ENCODE peak calls at places on chromosome 7, in four cellular contexts. M is ovary, W is PC-9, H is transverse colon. Z is an unnamed sample. For H3K4me1, the result is how much of the 10 kb centered on the place peaks cover.

GRCh38 chr7:146115665-146116451 is 743 bp upstream of the CNTNAP2 start:
- DNase-seq in M (peak), W (no peak), H (peak), Z (peak)

GRCh38 chr7:121909721-121910359 is 36.9 kb downstream of the PTPRZ1 start:
- DNase-seq in M (no peak), W (no peak), H (no peak), Z (no peak)

GRCh38 chr7:47587389-47587788 is 5.5 kb upstream of the TNS3 start:
- DNase-seq in M (no peak), W (peak), H (peak), Z (peak)

GRCh38 chr7:44637788-44638594 is 31.6 kb downstream of the OGDH start:
- DNase-seq in M (no peak), W (peak), H (peak), Z (no peak)

GRCh38 chr7:36591643-36592042 is 132.7 kb downstream of the AOAH start:
- DNase-seq in M (no peak), W (no peak), H (no peak), Z (no peak)

GRCh38 chr7:106765727-106766355 is 99.2 kb upstream of the PIK3CG start:
- DNase-seq in M (no peak), W (no peak), H (no peak), Z (no peak)

GRCh38 chr7:20284398-20285143 is 46.1 kb upstream of the ITGB8 start:
- DNase-seq in M (no peak), W (no peak), H (no peak), Z (no peak)

GRCh38 chr7:14375998-14376397 is 386.5 kb upstream of the ETV1 start:
- DNase-seq in M (no peak), W (no peak), H (no peak), Z (no peak)

GRCh38 chr7:45162311-45162845 is 4.8 kb downstream of the RAMP3 start:
- DNase-seq in M (no peak), W (no peak), H (no peak), Z (no peak)

GRCh38 chr7:23529262-23529859 is 2.4 kb downstream of the TRA2A start:
- DNase-seq in M (no peak), W (no peak), H (no peak), Z (no peak)

GRCh38 chr7:155879592-155879991 is 67.3 kb upstream of the SHH start:
- DNase-seq in M (no peak), W (no peak), H (no peak), Z (no peak)

GRCh38 chr7:117827861-117828260 is 45.4 kb downstream of the CTTNBP2 start:
- DNase-seq in M (no peak), W (peak), H (no peak), Z (no peak)

GRCh38 chr7:48154792-48155413 is 16.4 kb upstream of the ABCA13 start:
- DNase-seq in M (no peak), W (peak), H (peak), Z (no peak)

GRCh38 chr7:81180573-81180972 is 261.7 kb upstream of the SEMA3C start:
- DNase-seq in M (no peak), W (no peak), H (no peak), Z (no peak)

GRCh38 chr7:36276428-36277246 is 113.0 kb upstream of the ANLN start:
- DNase-seq in M (no peak), W (peak), H (no peak), Z (no peak)

GRCh38 chr7:82194011-82194410 is 249.6 kb downstream of the CACNA2D1 start:
- DNase-seq in M (no peak), W (no peak), H (no peak), Z (no peak)

GRCh38 chr7:156994417-156994816 is 16.0 kb downstream of the MNX1 start:
- DNase-seq in M (no peak), W (no peak), H (no peak), Z (no peak)

GRCh38 chr7:4216016-4216415 is 466.1 kb upstream of the FOXK1 start:
- DNase-seq in M (no peak), W (no peak), H (no peak), Z (no peak)

GRCh38 chr7:86920154-86920553 is 139.3 kb downstream of the ELAPOR2 start:
- DNase-seq in M (no peak), W (no peak), H (no peak), Z (no peak)

GRCh38 chr7:144436500-144436899 is 33.0 kb upstream of the NOBOX start:
- DNase-seq in M (no peak), W (no peak), H (no peak), Z (no peak)

DNA sequence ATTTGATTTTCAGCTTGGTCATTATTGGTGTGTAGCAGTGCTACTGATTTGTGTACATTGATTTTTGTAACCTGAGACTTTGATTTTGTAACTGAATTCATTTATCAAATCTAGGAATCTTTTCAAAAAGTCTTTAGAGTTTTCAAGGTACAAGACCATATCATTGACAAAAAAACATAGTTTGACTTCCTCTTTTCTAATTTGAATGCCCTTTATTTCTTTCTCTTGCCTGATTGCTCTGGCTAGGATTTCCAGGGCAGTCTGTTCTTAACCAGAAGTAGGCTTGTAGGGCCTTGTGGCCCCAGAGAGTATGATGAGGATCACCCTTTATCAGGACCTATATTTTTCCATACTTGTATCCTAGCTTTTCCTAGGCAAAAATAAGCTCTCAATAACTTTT is 234.5 kb upstream of the FZD1 start:
- DNase-seq in M (no peak), W (no peak), H (no peak), Z (no peak)
- H3K4me1 ChIP-seq in M (under half), W (under half), H (under half), Z (under half)

GRCh38 chr7:967361-968082 is 7.8 kb downstream of the COX19 start:
- DNase-seq in M (no peak), W (no peak), H (no peak), Z (no peak)
- H3K4me1 ChIP-seq in M (under half), W (under half), H (under half), Z (under half)

DNA sequence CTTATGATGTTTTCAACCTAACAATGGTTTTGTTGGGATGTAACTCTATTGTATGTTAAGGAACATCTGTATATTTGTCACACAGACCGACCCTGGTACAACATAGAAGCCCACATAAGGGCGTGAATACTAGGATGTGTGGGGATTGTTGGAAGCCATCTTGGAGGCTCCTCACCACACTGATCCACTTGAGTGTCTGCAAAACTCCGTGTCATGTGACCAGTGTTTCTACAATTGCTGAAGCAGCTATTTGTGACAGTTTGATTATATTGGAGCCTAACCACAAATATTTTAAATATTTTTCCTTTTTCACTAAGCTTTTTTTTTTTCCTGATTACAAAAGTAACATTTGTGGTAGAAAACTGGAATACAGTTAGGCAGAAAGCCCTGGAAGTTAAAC is 27.9 kb downstream of the RALA start:
- DNase-seq in M (no peak), W (no peak), H (no peak), Z (no peak)
- H3K4me1 ChIP-seq in M (under half), W (under half), H (under half), Z (under half)

DNA sequence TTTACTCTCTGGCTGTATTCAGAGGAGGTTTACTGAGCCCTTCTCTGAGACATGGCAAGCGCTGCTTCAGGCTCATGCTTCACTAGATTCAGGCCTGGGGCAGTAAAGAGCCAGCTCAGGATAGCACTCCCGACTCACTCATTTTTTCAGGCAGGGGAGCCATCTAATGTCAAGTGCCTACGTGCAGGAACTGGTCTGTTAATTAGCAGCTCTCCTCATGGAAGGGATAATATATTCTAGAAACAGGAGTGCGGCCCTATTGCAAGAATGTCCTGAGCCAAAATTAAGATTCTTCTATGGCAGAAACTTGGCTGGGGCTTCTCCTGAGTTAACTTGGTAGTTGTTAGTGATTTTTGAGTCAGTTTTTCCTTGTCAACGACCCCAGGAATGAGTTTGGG is 111.3 kb downstream of the EGFR start:
- DNase-seq in M (no peak), W (no peak), H (no peak), Z (no peak)
- H3K4me1 ChIP-seq in M (under half), W (half or more), H (half or more), Z (half or more)